ENCODE peak calls at places on chromosomes 13 and 19, in five cellular contexts. A is heart left ventricle, V is neuronal stem cell, T is upper lobe of right lung, O is psoas muscle. H is an unnamed sample. For H3K9me3 and H3K36me3, the result is how much of the 10 kb centered on the place peaks cover.

GRCh38 chr19:46890423-46891170 is 29.8 kb downstream of the ARHGAP35 start:
- DNase-seq in T (no peak), A (no peak), V (no peak), O (no peak), H (no peak)

GRCh38 chr19:11338569-11339253 is 746 bp downstream of the RAB3D start:
- DNase-seq in A (no peak), V (no peak), O (no peak), T (peak), H (peak)

GRCh38 chr13:19910336-19911072 is 47.1 kb upstream of the ZMYM5 start:
- DNase-seq in O (no peak), A (no peak), V (no peak), T (no peak), H (no peak)

GRCh38 chr19:7921302-7921954 is 1.3 kb downstream of the SNAPC2 start:
- DNase-seq in A (no peak), O (no peak), T (no peak), V (no peak), H (peak)

GRCh38 chr19:19613456-19613855 is 5.0 kb downstream of the PBX4 start:
- DNase-seq in O (no peak), T (no peak), A (no peak), V (no peak), H (no peak)

GRCh38 chr13:87680298-87680697 is 9.1 kb downstream of the SLITRK5 start:
- DNase-seq in T (no peak), V (no peak), A (no peak), O (no peak), H (no peak)

GRCh38 chr13:27770809-27771208 is 21.5 kb upstream of the GSX1 start:
- DNase-seq in V (no peak), T (no peak), O (no peak), A (no peak), H (no peak)

GRCh38 chr19:44499559-44499958 is 763 bp downstream of the ZNF180 start:
- DNase-seq in A (no peak), T (no peak), O (no peak), V (no peak), H (no peak)

GRCh38 chr19:18865973-18866799 is 29.8 kb downstream of the CERS1 start:
- DNase-seq in A (peak), O (peak), T (peak), V (peak), H (no peak)

GRCh38 chr19:18388328-18389094 is 2.6 kb downstream of the GDF15 start:
- DNase-seq in A (peak), V (peak), T (peak), O (peak), H (peak)

GRCh38 chr19:3556978-3557460 is 367 bp downstream of the MFSD12 start:
- DNase-seq in A (no peak), V (no peak), O (peak), T (peak), H (peak)

DNA sequence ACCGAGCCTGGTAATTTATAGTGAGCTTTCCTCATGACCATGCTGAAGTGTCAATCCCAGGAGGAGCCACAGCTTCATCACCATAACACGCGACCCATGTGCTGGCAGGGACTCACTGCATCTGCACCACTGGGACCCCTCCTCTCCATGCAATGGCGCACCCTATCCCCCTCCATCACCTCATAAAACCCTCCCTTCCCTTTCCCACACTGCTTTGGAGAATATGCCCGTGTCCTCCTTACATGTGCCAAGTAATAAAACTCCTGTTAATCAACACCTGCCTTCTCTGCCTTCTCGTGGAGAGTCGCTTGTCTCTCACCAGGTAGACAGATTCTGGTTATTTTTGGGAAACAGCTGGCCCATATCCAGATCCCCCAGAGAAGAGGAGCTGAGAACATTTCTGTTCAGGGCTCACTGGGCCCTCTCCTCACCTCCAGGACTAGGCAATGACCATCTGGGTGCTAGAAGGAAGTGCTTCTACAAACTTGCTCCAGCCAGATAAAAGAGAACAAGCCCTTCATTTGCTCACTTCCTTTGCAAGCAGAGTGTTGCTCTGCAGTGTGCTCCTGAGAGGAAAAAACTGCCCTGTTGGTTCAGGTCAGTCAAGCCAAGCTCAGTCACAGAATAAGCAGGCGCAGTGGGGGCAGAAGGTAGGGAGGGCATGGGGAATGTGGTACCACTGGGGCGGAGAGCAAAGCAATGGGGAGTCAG is 894.3 kb downstream of the UQCRFS1 start:
- DNase-seq in A (no peak), O (no peak), T (no peak), V (no peak), H (no peak)
- H3K9me3 ChIP-seq in A (under half), O (under half), T (under half), V (under half), H (under half)

DNA sequence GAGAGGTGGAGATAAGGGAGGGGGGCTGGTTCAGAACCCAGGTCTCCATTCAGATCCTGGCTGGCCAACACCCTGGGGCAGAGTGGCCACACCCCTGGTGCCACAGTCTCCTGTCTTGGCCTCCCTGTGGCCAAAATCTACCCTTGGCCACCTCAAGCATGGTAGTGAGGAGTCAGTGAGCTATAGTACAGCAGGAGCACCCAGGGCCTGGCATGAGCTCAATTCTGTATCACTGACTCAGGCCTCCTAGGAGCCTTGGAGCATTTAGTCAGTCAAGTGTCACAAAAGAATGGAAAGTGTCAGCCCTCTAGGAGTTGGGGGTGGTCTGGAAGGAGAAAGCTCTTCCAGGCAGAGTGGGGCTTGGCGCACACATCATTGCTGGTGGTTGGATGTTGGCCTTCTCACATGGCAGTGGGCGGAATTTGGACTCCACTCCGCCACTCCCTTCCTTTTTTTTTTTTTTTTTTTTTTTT is 6.6 kb upstream of the CD79A start:
- DNase-seq in V (no peak), O (no peak), A (no peak), T (no peak), H (peak)
- H3K36me3 ChIP-seq in V (under half), O (half or more), A (half or more), T (half or more), H (under half)

GRCh38 chr13:49307365-49307764 is 59.6 kb downstream of the CDADC1 start:
- DNase-seq in V (no peak), T (no peak), A (no peak), O (peak), H (no peak)
- H3K9me3 ChIP-seq in V (under half), T (under half), A (under half), O (under half), H (under half)

DNA sequence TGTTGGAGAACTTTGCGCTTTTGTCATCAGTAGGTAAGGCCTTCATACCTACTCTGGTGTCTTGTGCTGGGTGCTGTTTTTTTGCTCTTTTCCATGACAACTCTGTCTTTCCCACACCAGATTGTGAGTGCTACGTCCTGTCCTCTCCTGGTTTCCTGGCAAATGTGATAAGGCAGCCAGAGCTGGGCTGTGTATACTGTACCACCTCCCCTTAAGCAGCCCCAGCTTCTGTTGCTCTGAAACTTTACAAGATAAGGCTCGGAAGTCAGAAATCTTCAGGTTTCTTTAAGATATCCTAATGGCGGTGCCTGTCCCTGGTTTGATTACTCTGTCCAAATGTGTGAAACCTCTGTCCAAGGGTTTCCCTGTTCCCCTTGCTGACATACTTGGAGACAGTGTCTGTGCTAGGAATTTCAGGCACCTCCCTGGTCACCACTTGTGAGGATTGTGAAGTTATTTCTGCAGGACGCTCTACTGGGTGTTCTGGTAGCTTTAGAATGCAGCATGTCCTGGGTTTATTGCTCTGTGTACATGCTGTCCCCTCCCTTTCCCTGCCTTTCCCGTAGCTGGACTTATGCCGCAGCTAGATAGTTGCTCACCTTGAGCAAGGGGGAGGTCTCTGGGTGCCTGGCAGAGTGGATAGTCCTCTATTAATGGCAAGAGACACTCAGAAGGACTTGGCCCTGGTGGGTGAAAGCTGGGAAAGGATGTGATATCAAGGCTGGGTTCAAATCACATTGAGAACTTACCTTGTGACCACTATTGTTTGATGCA is 7.0 kb downstream of the ZNF749 start:
- DNase-seq in A (no peak), T (no peak), V (no peak), O (no peak), H (no peak)
- H3K36me3 ChIP-seq in A (under half), T (under half), V (under half), O (under half), H (under half)

DNA sequence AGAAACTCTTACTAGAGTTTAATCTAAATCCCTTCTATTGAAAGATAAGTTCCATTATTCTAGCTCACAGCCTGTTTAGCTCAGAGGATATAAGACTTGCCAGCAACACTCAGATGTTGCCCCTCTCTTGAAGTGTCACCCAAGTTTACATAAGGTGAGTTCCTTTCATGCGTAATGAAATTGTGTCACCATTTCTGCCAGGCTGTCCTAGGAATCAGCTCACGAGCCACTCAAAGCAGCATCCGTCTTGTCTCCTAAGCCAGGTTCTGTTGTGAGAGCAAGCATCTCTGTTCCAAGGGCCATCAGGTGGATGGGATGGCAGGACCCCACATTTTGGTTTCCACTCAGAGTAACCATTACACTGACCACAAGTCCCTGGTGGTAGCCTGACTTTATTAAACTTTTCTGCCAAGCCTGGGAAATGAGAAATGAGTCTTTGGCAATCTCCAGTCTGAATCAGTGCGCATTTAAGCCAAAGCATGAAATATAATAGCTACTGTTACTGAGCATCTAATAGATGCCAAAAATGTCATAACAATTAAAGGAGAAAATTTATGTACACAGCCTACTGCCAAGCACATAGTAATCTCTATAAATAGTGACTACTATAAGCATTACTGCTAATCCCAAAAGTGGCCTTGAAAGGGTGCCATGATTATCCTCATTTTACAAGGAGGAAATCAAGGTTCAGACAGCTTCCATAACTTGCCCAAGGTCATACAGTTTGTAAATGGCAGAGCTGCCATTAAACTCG is 179.6 kb upstream of the MIR17HG start:
- DNase-seq in O (no peak), A (no peak), T (no peak), V (no peak), H (no peak)
- H3K9me3 ChIP-seq in O (under half), A (under half), T (under half), V (under half), H (under half)

GRCh38 chr19:38679839-38680238 is 32.4 kb downstream of the ACTN4 start:
- DNase-seq in V (no peak), A (no peak), O (no peak), T (no peak), H (no peak)
- H3K36me3 ChIP-seq in V (under half), A (under half), O (under half), T (under half), H (under half)

GRCh38 chr19:24159707-24160106 is 72.7 kb downstream of the ZNF254 start:
- DNase-seq in V (no peak), A (no peak), O (no peak), T (no peak), H (no peak)
- H3K9me3 ChIP-seq in V (under half), A (under half), O (under half), T (under half), H (under half)

H was measured in kidney.